ENCODE peak calls at places on chromosome 3, in eight cellular contexts. S is AML-193, A is NCI-H1092, X is GM10248, V is B cell, D is brain microvascular endothelial cell, M is astrocyte of the spinal cord, N is MCF 10A. H is an unnamed sample.
A peak's percentile ranks its signal among the peaks of the same experiment; 100 is the strongest.

GRCh38 chr3:149321640-149322039 is 11.8 kb downstream of the TM4SF18 start:
- DNase-seq in X (no peak), V (no peak), M (no peak), A (no peak), D (no peak), S (no peak), N (no peak), H (no peak)

GRCh38 chr3:126100688-126101301 is 16.9 kb upstream of the SLC41A3 start:
- DNase-seq in X (peak; percentile 56), D (no peak), N (no peak), A (no peak), V (no peak), S (no peak), M (peak; percentile 66), H (no peak)

GRCh38 chr3:146308222-146308621 is 57.3 kb upstream of the PLSCR4 start:
- DNase-seq in A (no peak), S (no peak), D (peak; percentile 87), M (peak; percentile 69), V (no peak), N (peak; percentile 39), X (no peak), H (no peak)

GRCh38 chr3:172065967-172066762 is 26.8 kb downstream of the FNDC3B start:
- DNase-seq in X (no peak), V (no peak), N (no peak), A (no peak), D (peak; percentile 50), M (peak; percentile 73), S (no peak), H (peak; percentile 78)

GRCh38 chr3:3066910-3067309 is 43.3 kb downstream of the IL5RA start:
- DNase-seq in A (no peak), N (no peak), V (no peak), X (no peak), D (no peak), M (no peak), S (no peak), H (no peak)

GRCh38 chr3:49157289-49157688 is 8.8 kb downstream of the CCDC71 start:
- DNase-seq in M (no peak), X (no peak), A (no peak), V (no peak), N (no peak), D (no peak), S (no peak), H (no peak)

GRCh38 chr3:14118400-14119165 is 6.1 kb downstream of the CHCHD4 start:
- DNase-seq in D (no peak), X (no peak), V (no peak), A (no peak), M (no peak), N (peak; percentile 80), S (no peak), H (no peak)

GRCh38 chr3:50365842-50366220 is 6.5 kb upstream of the TMEM115 start:
- DNase-seq in A (no peak), X (no peak), N (no peak), D (no peak), V (no peak), S (no peak), M (no peak), H (no peak)

GRCh38 chr3:77620009-77620408 is 580.1 kb downstream of the ROBO2 start:
- DNase-seq in S (no peak), M (no peak), A (no peak), X (no peak), N (peak; percentile 15), D (peak; percentile 17), V (no peak), H (peak; percentile 4)

GRCh38 chr3:43379343-43379742 is 93.0 kb downstream of the SNRK start:
- DNase-seq in V (no peak), M (peak; percentile 90), D (peak; percentile 82), N (no peak), A (no peak), S (no peak), X (no peak), H (no peak)

GRCh38 chr3:61117045-61117898 is 134.0 kb downstream of the FHIT start:
- DNase-seq in D (no peak), S (no peak), N (no peak), V (no peak), A (peak; percentile 36), X (no peak), M (no peak), H (no peak)

GRCh38 chr3:26428992-26429391 is 193.6 kb upstream of the LRRC3B start:
- DNase-seq in S (no peak), M (no peak), V (no peak), X (no peak), N (no peak), A (no peak), D (no peak), H (no peak)

GRCh38 chr3:168250415-168250861 is 154.7 kb upstream of the GOLIM4 start:
- DNase-seq in M (peak; percentile 24), S (no peak), A (no peak), D (peak; percentile 11), N (no peak), V (no peak), X (peak; percentile 25), H (no peak)

GRCh38 chr3:36496734-36497133 is 116.4 kb downstream of the STAC start:
- DNase-seq in X (no peak), M (peak; percentile 70), V (no peak), S (peak; percentile 94), A (no peak), D (no peak), N (peak; percentile 64), H (no peak)

GRCh38 chr3:45496550-45496949 is 98.0 kb upstream of the LIMD1 start:
- DNase-seq in X (no peak), A (no peak), V (no peak), D (no peak), M (no peak), N (no peak), S (no peak), H (no peak)

GRCh38 chr3:45547202-45547701 is 47.3 kb upstream of the LIMD1 start:
- DNase-seq in S (no peak), A (no peak), N (no peak), X (no peak), D (no peak), M (no peak), V (no peak), H (no peak)

GRCh38 chr3:138188013-138188352 is 882 bp downstream of the ARMC8 start:
- DNase-seq in X (no peak), D (no peak), S (peak; percentile 38), A (no peak), V (no peak), N (peak; percentile 48), M (peak; percentile 67), H (no peak)

GRCh38 chr3:152470893-152471292 is 202.2 kb downstream of the MBNL1 start:
- DNase-seq in M (no peak), V (no peak), A (no peak), X (no peak), D (no peak), S (no peak), N (no peak), H (no peak)

GRCh38 chr3:52313774-52314188 is 2.3 kb upstream of the DNAH1 start:
- DNase-seq in X (peak; percentile 89), A (no peak), V (peak; percentile 87), S (no peak), M (peak; percentile 12), D (peak; percentile 47), N (peak; percentile 45), H (peak; percentile 39)

GRCh38 chr3:13659221-13659969 is 110.5 kb downstream of the FBLN2 start:
- DNase-seq in X (no peak), V (no peak), N (no peak), D (no peak), A (no peak), M (no peak), S (no peak), H (no peak)

GRCh38 chr3:79211588-79212359 is 556.0 kb downstream of the ROBO1 start:
- DNase-seq in V (no peak), N (no peak), X (no peak), D (no peak), S (no peak), A (no peak), M (no peak), H (no peak)

GRCh38 chr3:134239538-134239937 is 11.1 kb downstream of the RYK start:
- DNase-seq in S (no peak), N (no peak), A (no peak), V (no peak), D (no peak), M (no peak), X (no peak), H (no peak)